ENCODE peak calls at places on chromosomes 6 and 20, in ten cellular contexts. Z is esophagus muscularis mucosa, I is hepatocyte, V is WERI-Rb-1, Y is fibroblast of villous mesenchyme, S is prostate gland, W is ovary, A is GM12864, U is spleen, E is cardiac muscle cell. O is an unnamed sample.
A peak's percentile ranks its signal among the peaks of the same experiment; 100 is the strongest.

GRCh38 chr6:105985098-105985815 is 100.9 kb upstream of the PRDM1 start:
- DNase-seq in Z (no peak), I (no peak), V (no peak), Y (peak; percentile 36), S (no peak), W (no peak), A (no peak), U (no peak), E (no peak), O (no peak)

GRCh38 chr6:53506872-53507271 is 38.0 kb downstream of the GCLC start:
- DNase-seq in Z (no peak), I (no peak), V (no peak), Y (no peak), S (no peak), W (no peak), A (no peak), U (no peak), E (no peak), O (no peak)

GRCh38 chr6:34661379-34661778 is 35.2 kb downstream of the ILRUN start:
- DNase-seq in Z (no peak), I (no peak), V (no peak), Y (no peak), S (no peak), W (no peak), A (no peak), U (no peak), E (no peak), O (no peak)

GRCh38 chr6:134422426-134423231 is 104.7 kb upstream of the SGK1 start:
- DNase-seq in Z (no peak), I (no peak), V (no peak), Y (peak; percentile 99), S (no peak), W (no peak), A (no peak), U (no peak), E (no peak), O (no peak)

GRCh38 chr6:167342879-167343610 is 18.2 kb downstream of the TTLL2 start:
- DNase-seq in Z (no peak), I (no peak), V (no peak), Y (no peak), S (no peak), W (no peak), A (no peak), U (no peak), E (no peak), O (no peak)

GRCh38 chr20:58714340-58714922 is 21.8 kb downstream of the NPEPL1 start:
- DNase-seq in Z (peak; percentile 89), I (peak; percentile 2), V (no peak), Y (no peak), S (peak; percentile 2), W (no peak), A (no peak), U (peak; percentile 61), E (no peak), O (no peak)

GRCh38 chr6:37783025-37783825 is 36.3 kb upstream of the ZFAND3 start:
- DNase-seq in Z (no peak), I (peak; percentile 35), V (no peak), Y (no peak), S (no peak), W (peak; percentile 51), A (no peak), U (no peak), E (no peak), O (peak; percentile 44)

GRCh38 chr6:90494067-90494773 is 92.7 kb downstream of the MAP3K7 start:
- DNase-seq in Z (no peak), I (no peak), V (no peak), Y (no peak), S (no peak), W (peak; percentile 28), A (no peak), U (no peak), E (no peak), O (no peak)

GRCh38 chr6:56984374-56984773 is 29.5 kb downstream of the BEND6 start:
- DNase-seq in Z (no peak), I (no peak), V (no peak), Y (peak; percentile 70), S (no peak), W (no peak), A (no peak), U (no peak), E (no peak), O (no peak)

GRCh38 chr6:140078552-140079126 is 704.2 kb upstream of the CITED2 start:
- DNase-seq in Z (no peak), I (peak; percentile 16), V (no peak), Y (peak; percentile 92), S (no peak), W (no peak), A (no peak), U (no peak), E (no peak), O (no peak)

GRCh38 chr20:52226370-52226769 is 34.8 kb upstream of the ZFP64 start:
- DNase-seq in Z (peak; percentile 62), I (peak; percentile 21), V (no peak), Y (peak; percentile 21), S (no peak), W (no peak), A (no peak), U (no peak), E (no peak), O (no peak)

GRCh38 chr20:64131406-64131805 is 24.0 kb upstream of the NPBWR2 start:
- DNase-seq in Z (no peak), I (no peak), V (peak; percentile 25), Y (peak; percentile 3), S (no peak), W (no peak), A (no peak), U (peak; percentile 33), E (no peak), O (peak; percentile 18)
- TF ChIP-seq CTCF in Z (no peak), I (no peak), V (peak; percentile 47), Y (peak; percentile 32), S (no peak), W (no peak), A (peak; percentile 14), U (no peak), E (peak; percentile 8), O (no peak)

DNA sequence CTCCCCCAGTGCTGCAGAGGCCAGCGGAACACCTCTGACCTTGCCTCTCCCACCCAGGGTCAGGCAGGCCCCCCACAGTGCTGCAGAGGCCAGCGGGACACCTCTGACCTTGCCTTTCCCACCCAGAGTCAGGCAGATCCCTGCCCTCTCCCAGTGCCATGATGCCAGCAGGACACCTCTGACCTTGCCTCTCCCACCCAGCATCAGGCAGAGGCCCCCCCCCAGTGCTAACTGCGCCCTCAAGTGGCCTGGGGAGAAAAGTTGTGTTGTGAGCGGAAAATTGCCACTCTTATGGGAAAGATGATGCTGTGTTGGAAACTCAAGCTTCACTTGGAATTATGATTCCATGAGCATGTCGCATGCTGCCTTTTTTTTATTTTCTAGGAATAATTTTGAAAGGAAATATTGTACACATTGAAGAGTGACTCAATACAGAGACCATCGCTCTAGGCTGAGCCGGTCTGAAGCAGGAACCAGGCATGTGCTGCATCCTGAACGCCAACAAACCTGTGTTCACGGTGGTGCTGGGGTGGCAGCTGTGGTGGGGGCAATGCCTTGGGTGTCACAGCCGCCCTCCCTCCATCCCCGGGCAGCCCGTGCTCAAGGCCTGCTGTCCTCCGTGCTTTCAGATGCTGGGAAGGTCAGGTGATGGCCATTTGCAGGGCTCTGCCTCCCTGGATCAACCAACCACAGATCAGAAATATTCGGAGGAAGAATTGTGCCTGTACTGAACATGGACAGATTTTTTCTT is 98.6 kb downstream of the CDH4 start:
- DNase-seq in Z (no peak), I (no peak), V (no peak), Y (no peak), S (no peak), W (no peak), A (no peak), U (peak; percentile 76), E (no peak), O (no peak)
- TF ChIP-seq CTCF in Z (no peak), I (no peak), V (no peak), Y (no peak), S (no peak), W (no peak), A (no peak), U (peak; percentile 21), E (no peak), O (peak; percentile 8)

DNA sequence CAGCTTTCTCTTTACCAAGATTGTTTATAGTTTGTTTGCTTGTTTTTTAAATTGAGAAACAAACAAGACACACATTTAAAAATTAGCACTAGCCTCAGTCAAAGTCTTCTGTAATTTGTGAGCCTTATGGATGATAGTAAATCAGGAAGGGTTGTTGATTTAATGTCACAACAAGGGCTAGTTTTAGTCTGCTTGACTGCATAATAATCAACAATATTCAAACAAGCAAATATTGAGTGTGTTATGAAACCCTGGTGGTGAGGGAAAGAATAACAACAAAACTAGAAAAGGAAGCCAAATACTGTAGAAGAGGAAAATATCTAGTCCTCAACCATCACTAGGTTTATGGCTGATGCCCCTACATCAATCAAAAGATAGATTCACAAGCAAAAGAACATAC is 228.6 kb downstream of the TBC1D7 start:
- DNase-seq in Z (no peak), I (no peak), V (no peak), Y (no peak), S (no peak), W (no peak), A (no peak), U (no peak), E (no peak), O (no peak)
- TF ChIP-seq CTCF in Z (no peak), I (peak; percentile 5), V (peak; percentile 5), Y (peak; percentile 26), S (no peak), W (no peak), A (peak; percentile 22), U (no peak), E (peak; percentile 27), O (peak; percentile 79)

GRCh38 chr6:24357336-24358218 is at the start of gene DCDC2:
- DNase-seq in Z (no peak), I (no peak), V (no peak), Y (peak; percentile 7), S (peak; percentile 77), W (peak; percentile 40), A (no peak), U (peak; percentile 78), E (peak; percentile 9), O (peak; percentile 21)
- TF ChIP-seq CTCF in Z (no peak), I (no peak), V (no peak), Y (no peak), S (no peak), W (no peak), A (no peak), U (no peak), E (no peak), O (no peak)

GRCh38 chr20:47303736-47304135 is 52.8 kb downstream of the ZMYND8 start:
- DNase-seq in Z (no peak), I (no peak), V (no peak), Y (peak; percentile 50), S (no peak), W (no peak), A (no peak), U (no peak), E (no peak), O (no peak)
- TF ChIP-seq CTCF in Z (no peak), I (no peak), V (no peak), Y (peak; percentile 7), S (no peak), W (no peak), A (no peak), U (no peak), E (no peak), O (no peak)

O was measured in glutamatergic neuron.